ENCODE peak calls at places on chromosome 4, in four cellular contexts. One of them, this sample, is unnamed.

GRCh38 chr4:113540859-113541258 is 220.7 kb downstream of the CAMK2D start:
- DNase-seq in A549: no peak
- DNase-seq in GM12878: no peak
- DNase-seq in HepG2: no peak
- DNase-seq in this sample: no peak

GRCh38 chr4:77120888-77121508 is 36.0 kb upstream of the CCNG2 start:
- DNase-seq in A549: no peak
- DNase-seq in GM12878: no peak
- DNase-seq in HepG2: peak
- DNase-seq in this sample: no peak

GRCh38 chr4:11149612-11150259 is 279.0 kb downstream of the HS3ST1 start:
- DNase-seq in A549: no peak
- DNase-seq in GM12878: no peak
- DNase-seq in HepG2: no peak
- DNase-seq in this sample: no peak

GRCh38 chr4:156298230-156298629 is 344.6 kb upstream of the CTSO start:
- DNase-seq in A549: peak
- DNase-seq in GM12878: no peak
- DNase-seq in HepG2: no peak
- DNase-seq in this sample: no peak

GRCh38 chr4:104728380-104729122 is 233.9 kb upstream of the CXXC4 start:
- DNase-seq in A549: peak
- DNase-seq in GM12878: no peak
- DNase-seq in HepG2: peak
- DNase-seq in this sample: no peak

GRCh38 chr4:124907881-124908280 is 195.3 kb upstream of the ANKRD50 start:
- DNase-seq in A549: no peak
- DNase-seq in GM12878: no peak
- DNase-seq in HepG2: no peak
- DNase-seq in this sample: no peak

GRCh38 chr4:118193421-118193820 is 159.1 kb downstream of the NDST3 start:
- DNase-seq in A549: no peak
- DNase-seq in GM12878: no peak
- DNase-seq in HepG2: no peak
- DNase-seq in this sample: no peak

GRCh38 chr4:128335541-128335940 is 47.9 kb upstream of the PGRMC2 start:
- DNase-seq in A549: no peak
- DNase-seq in GM12878: no peak
- DNase-seq in HepG2: no peak
- DNase-seq in this sample: no peak

GRCh38 chr4:52856802-52857201 is 5.3 kb upstream of the RASL11B start:
- DNase-seq in A549: no peak
- DNase-seq in GM12878: no peak
- DNase-seq in HepG2: no peak
- DNase-seq in this sample: no peak

GRCh38 chr4:136864580-136865185 is 667.6 kb downstream of the PCDH18 start:
- DNase-seq in A549: peak
- DNase-seq in GM12878: peak
- DNase-seq in HepG2: peak
- DNase-seq in this sample: peak

DNA sequence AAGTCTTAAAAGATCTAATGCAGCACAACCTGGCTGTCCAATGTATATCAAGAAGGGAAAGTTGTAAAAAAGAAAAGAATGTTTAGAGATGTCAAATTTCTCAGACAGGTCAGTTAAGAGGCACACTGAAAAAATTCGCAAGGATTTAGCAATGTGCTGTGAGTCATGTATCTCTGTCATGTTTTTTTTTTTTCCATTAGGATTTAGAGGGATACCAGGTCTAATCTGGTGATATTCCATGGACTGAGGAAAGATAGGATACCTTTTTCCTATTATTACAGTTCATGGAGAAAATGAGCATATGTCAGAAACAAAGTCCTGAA is 815.4 kb upstream of the PCDH10 start:
- DNase-seq in A549: no peak
- DNase-seq in GM12878: no peak
- DNase-seq in HepG2: no peak
- DNase-seq in this sample: no peak
- TF ChIP-seq SMC3 in A549: no peak
- TF ChIP-seq SMC3 in GM12878: no peak
- TF ChIP-seq SMC3 in HepG2: no peak
- TF ChIP-seq SMC3 in this sample: no peak

DNA sequence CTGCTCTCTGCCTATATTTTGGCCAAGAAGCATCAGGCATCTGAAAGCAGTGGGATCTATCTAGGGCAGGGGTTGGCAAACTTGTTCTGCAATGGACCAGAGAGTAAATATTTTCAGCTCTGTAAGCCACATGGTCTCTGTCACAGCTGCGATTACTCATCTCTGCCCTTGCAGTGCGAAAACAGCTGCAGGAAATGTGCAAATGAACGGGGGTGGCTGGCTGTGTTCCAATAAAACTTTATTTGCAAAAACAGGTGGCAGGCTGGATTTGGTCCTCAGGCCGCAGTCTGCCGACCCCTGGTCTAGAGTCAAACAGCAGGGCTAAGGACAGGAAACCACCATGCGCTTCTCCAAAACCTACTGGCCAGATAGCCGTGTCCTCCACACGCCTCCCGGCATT is 48.6 kb downstream of the ACOX3 start:
- DNase-seq in A549: no peak
- DNase-seq in GM12878: peak
- DNase-seq in HepG2: no peak
- DNase-seq in this sample: no peak
- TF ChIP-seq ESRRA in A549: no peak
- TF ChIP-seq ESRRA in GM12878: no peak
- TF ChIP-seq ESRRA in HepG2: no peak
- TF ChIP-seq ESRRA in this sample: no peak

DNA sequence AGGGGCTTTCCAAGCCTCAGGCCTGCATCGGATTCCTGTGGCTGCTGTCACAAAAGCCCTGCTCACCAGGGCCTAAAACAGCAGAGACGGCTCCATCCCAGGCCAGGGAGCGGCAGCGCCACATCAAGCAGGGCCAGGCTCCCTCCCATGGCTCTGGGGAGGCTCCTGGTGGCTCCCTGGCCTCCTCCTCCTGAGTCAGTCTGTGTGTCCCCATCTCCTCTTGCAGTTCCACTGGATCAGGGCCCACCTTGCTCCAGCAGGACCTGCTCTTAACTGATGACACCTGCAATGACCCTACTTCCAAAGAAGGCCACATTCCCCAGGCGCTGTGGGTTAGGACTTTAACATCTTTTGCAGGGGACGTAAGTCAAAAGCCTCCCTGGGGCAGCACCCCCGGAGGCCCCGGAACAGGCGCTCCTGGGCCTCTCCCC is 51.9 kb downstream of the CPZ start:
- DNase-seq in A549: no peak
- DNase-seq in GM12878: no peak
- DNase-seq in HepG2: no peak
- DNase-seq in this sample: no peak
- TF ChIP-seq SMC3 in A549: no peak
- TF ChIP-seq SMC3 in GM12878: no peak
- TF ChIP-seq SMC3 in HepG2: no peak
- TF ChIP-seq SMC3 in this sample: no peak

GRCh38 chr4:43374352-43374751 is 481.8 kb downstream of the GRXCR1 start:
- DNase-seq in A549: no peak
- DNase-seq in GM12878: no peak
- DNase-seq in HepG2: peak
- DNase-seq in this sample: no peak
- TF ChIP-seq ESRRA in A549: no peak
- TF ChIP-seq ESRRA in GM12878: no peak
- TF ChIP-seq ESRRA in HepG2: no peak
- TF ChIP-seq ESRRA in this sample: no peak

GRCh38 chr4:165177725-165178666 is 29.4 kb upstream of the KLHL2 start:
- DNase-seq in A549: no peak
- DNase-seq in GM12878: peak
- DNase-seq in HepG2: no peak
- DNase-seq in this sample: no peak

GRCh38 chr4:165170819-165171218 is 36.5 kb upstream of the KLHL2 start:
- DNase-seq in A549: no peak
- DNase-seq in GM12878: no peak
- DNase-seq in HepG2: no peak
- DNase-seq in this sample: no peak

GRCh38 chr4:165175879-165176278 is 31.5 kb upstream of the KLHL2 start:
- DNase-seq in A549: no peak
- DNase-seq in GM12878: no peak
- DNase-seq in HepG2: no peak
- DNase-seq in this sample: no peak
- TF ChIP-seq SMC3 in A549: no peak
- TF ChIP-seq SMC3 in GM12878: no peak
- TF ChIP-seq SMC3 in HepG2: no peak
- TF ChIP-seq SMC3 in this sample: no peak

GRCh38 chr4:56245547-56246229 is 141.6 kb downstream of the AASDH start:
- DNase-seq in A549: peak
- DNase-seq in GM12878: no peak
- DNase-seq in HepG2: peak
- DNase-seq in this sample: no peak
- TF ChIP-seq ESRRA in A549: no peak
- TF ChIP-seq ESRRA in GM12878: no peak
- TF ChIP-seq ESRRA in HepG2: no peak
- TF ChIP-seq ESRRA in this sample: no peak

GRCh38 chr4:80071643-80072606 is 1.1 kb downstream of the ANTXR2 start:
- DNase-seq in A549: peak
- DNase-seq in GM12878: peak
- DNase-seq in HepG2: peak
- DNase-seq in this sample: peak

GRCh38 chr4:80074651-80075050 is 1.6 kb upstream of the ANTXR2 start:
- DNase-seq in A549: no peak
- DNase-seq in GM12878: no peak
- DNase-seq in HepG2: no peak
- DNase-seq in this sample: no peak

GRCh38 chr4:80072607-80073361 is at the start of gene ANTXR2:
- DNase-seq in A549: peak
- DNase-seq in GM12878: no peak
- DNase-seq in HepG2: peak
- DNase-seq in this sample: peak

GRCh38 chr4:80074059-80074458 is 1.0 kb upstream of the ANTXR2 start:
- DNase-seq in A549: no peak
- DNase-seq in GM12878: no peak
- DNase-seq in HepG2: no peak
- DNase-seq in this sample: no peak

DNA sequence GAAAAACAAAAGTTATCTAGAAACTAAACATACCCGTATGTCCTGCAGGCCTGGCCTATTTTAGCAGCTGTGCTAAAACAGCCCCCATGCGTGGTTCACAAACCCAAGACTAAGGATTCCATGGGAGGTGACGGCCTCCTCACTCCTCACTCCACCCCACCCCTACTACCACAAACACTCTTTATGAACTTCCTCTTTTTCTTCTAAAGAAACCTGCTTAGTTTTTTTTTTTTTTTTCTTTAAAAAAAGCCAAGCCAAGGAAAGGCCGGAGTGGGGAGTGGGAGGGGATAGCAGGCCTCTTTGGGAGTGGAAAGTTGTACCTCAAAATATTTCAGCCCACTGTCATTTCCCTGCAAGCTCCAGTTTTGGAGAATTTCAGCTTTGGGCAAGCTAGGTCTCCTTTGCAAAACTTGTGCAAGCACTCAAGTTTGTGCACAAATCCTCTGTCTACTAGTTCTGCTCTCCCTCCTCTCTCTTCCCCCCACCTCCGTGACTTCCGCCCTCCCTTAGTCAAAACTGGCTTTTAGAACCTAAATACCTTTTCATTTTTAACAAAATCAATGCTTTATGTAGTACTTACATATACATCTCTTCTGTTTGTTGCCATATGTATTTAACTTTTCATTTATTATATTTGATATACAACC is 456 bp upstream of the ANTXR2 start:
- DNase-seq in A549: no peak
- DNase-seq in GM12878: peak
- DNase-seq in HepG2: no peak
- DNase-seq in this sample: no peak
- TF ChIP-seq SMC3 in A549: no peak
- TF ChIP-seq SMC3 in GM12878: no peak
- TF ChIP-seq SMC3 in HepG2: no peak
- TF ChIP-seq SMC3 in this sample: no peak